ENCODE peak calls at places on chromosomes 16 and 17, in six cellular contexts. M is body of pancreas, E is GM23338, I is kidney, F is foreskin keratinocyte, Z is psoas muscle. V is an unnamed sample.

GRCh38 chr17:82664701-82665182 is 16.5 kb upstream of the WDR45B start:
- DNase-seq in M (no peak), E (no peak), Z (peak; percentile 4), I (no peak), F (no peak), V (no peak)

GRCh38 chr17:1533649-1534325 is 17.4 kb upstream of the INPP5K start:
- DNase-seq in Z (no peak), E (no peak), M (no peak), I (no peak), F (no peak), V (no peak)

GRCh38 chr16:75226550-75227360 is 8.0 kb downstream of the CTRB1 start:
- DNase-seq in E (peak; percentile 24), M (peak; percentile 80), Z (no peak), F (no peak), I (peak; percentile 69), V (no peak)

GRCh38 chr16:2468725-2469398 is 2.2 kb upstream of the NTN3 start:
- DNase-seq in E (peak; percentile 42), M (no peak), Z (no peak), F (no peak), I (peak; percentile 79), V (no peak)

GRCh38 chr17:82287849-82288601 is 14.5 kb upstream of the CSNK1D start:
- DNase-seq in F (no peak), M (peak; percentile 95), Z (peak; percentile 75), E (no peak), I (peak; percentile 96), V (no peak)

GRCh38 chr17:65594585-65594940 is 33.1 kb upstream of the AXIN2 start:
- DNase-seq in I (no peak), M (no peak), F (no peak), Z (no peak), E (no peak), V (no peak)

GRCh38 chr17:81519284-81520020 is 6.9 kb upstream of the ACTG1 start:
- DNase-seq in F (no peak), I (peak; percentile 94), M (peak; percentile 82), E (peak; percentile 78), Z (peak; percentile 52), V (peak; percentile 93)

GRCh38 chr17:63929860-63930766 is 2.0 kb downstream of the CD79B start:
- DNase-seq in E (peak; percentile 35), Z (no peak), M (no peak), F (peak; percentile 20), I (peak; percentile 71), V (peak; percentile 84)

GRCh38 chr16:85227262-85227923 is 115.1 kb upstream of the CIBAR2 start:
- DNase-seq in M (no peak), F (no peak), I (no peak), E (no peak), Z (no peak), V (no peak)

GRCh38 chr16:89581861-89582563 is 6.5 kb downstream of the CPNE7 start:
- DNase-seq in I (peak; percentile 92), M (no peak), F (no peak), E (no peak), Z (no peak), V (peak; percentile 68)

GRCh38 chr16:89042711-89043551 is 50.7 kb upstream of the ACSF3 start:
- DNase-seq in M (no peak), I (peak; percentile 51), Z (peak; percentile 11), E (no peak), F (no peak), V (peak; percentile 57)

GRCh38 chr16:29306953-29307597 is 99.4 kb downstream of the NPIPB11 start:
- DNase-seq in Z (no peak), F (peak; percentile 18), E (no peak), I (peak; percentile 49), M (no peak), V (no peak)

GRCh38 chr16:19882186-19882585 is 2.5 kb downstream of the GPRC5B start:
- DNase-seq in E (peak; percentile 91), Z (no peak), F (no peak), I (no peak), M (no peak), V (no peak)

GRCh38 chr17:57672205-57672632 is 72.9 kb downstream of the CCDC182 start:
- DNase-seq in E (no peak), F (peak; percentile 90), Z (no peak), I (no peak), M (no peak), V (peak; percentile 50)

GRCh38 chr17:57668332-57668731 is 76.8 kb downstream of the CCDC182 start:
- DNase-seq in E (no peak), F (no peak), I (no peak), Z (no peak), M (no peak), V (peak; percentile 27)

GRCh38 chr17:57670769-57671545 is 74.1 kb downstream of the CCDC182 start:
- DNase-seq in E (no peak), I (no peak), F (no peak), M (no peak), Z (no peak), V (peak; percentile 45)

GRCh38 chr17:57671546-57672204 is 73.4 kb downstream of the CCDC182 start:
- DNase-seq in E (peak; percentile 95), Z (peak; percentile 70), M (peak; percentile 68), I (peak; percentile 89), F (no peak), V (peak; percentile 91)

DNA sequence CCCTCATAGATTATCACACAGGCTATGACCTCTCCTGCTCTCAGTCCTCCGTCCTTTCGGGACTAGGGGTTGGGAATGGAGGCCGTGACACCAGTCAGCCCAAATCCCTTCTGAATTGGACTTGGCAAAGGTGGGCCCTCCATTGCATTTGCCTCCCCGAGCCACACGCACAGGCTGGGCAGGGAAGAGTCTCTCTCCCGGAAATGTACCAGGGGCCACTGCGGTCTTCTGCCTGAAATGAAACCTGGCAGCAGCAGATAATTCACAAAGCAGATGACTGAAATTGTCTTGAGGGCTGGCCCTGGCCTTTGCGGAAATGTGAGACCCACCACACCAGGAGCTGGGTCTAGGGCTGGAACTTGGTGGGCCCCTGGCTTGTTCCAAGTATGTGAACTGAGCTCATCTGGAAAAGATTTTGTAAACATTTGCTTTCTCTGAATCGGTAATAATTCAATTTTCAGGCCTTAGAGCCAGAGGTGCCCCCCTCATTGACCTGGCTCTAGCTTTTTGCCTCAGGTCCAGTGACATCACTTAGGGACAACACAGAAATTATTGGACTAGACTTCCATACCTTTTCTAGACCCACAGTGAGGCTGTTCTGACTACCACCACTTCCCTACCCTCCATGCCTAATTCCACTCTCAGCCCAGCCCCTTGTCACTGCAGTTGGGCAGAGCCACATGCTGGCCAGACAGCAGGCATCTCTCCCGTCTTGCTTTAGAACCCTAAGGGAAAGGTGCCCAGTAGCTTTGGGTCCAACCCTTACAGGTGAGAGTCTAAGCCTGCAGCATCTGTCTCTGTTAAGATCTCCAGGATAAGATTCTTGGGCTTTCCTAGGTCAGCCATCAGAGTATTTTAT is 75.2 kb downstream of the CCDC182 start:
- DNase-seq in I (no peak), E (no peak), F (no peak), M (no peak), Z (no peak), V (peak; percentile 47)
- H3K4me1 ChIP-seq in I (peaks cover 16% of the 10 kb centered on the region), E (peaks cover 15% of the 10 kb centered on the region), F (peaks cover 13% of the 10 kb centered on the region), M (peaks cover 6% of the 10 kb centered on the region), Z (no peaks in the 10 kb centered on the region), V (peaks cover 46% of the 10 kb centered on the region)

GRCh38 chr16:31200821-31201510 is 1.6 kb downstream of the PYCARD start:
- DNase-seq in M (no peak), F (no peak), E (no peak), I (no peak), Z (no peak), V (peak; percentile 74)
- TF ChIP-seq CTCF in M (no peak), F (peak; percentile 30), E (no peak), I (no peak), Z (no peak), V (no peak)

DNA sequence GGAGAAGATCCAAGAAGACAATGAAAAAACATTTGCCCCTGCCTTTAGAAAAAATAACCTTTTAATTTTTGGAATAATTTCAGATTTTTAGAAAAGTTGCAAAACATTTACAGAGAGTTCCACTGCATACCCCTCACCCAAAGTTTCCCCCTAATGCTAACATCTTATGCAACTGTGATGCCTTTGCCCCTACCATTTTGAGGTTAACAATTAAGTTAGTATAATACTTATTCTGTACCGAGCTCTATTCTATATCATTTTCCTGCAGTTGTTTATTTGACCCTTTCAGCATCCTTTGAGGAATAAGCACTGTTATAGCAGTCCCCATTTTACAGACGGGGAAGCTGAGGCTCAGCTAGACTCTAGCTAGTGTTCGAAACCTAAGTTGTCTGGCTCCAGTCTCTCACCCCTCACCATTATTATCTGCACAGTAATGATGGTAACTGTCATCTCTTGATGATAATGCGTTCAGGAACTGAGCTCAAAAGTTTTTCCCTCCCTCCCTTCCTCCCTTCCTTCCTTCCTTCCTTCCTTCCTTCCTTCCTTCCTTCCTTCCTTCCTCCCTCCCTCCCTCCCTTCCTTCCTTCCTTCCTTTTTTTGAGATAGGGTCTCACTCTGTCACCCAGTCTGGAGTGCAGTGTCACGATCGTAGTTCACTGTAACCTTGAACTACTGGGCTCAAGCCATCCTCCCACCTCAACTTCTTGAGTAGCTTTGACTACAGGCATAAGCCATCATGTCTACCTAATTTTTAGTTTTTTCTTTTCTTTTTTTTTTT is 66.6 kb downstream of the PRKCB start:
- DNase-seq in Z (no peak), M (no peak), I (no peak), E (no peak), F (no peak), V (no peak)
- H3K4me1 ChIP-seq in Z (no peaks in the 10 kb centered on the region), M (no peaks in the 10 kb centered on the region), I (no peaks in the 10 kb centered on the region), E (peaks cover 13% of the 10 kb centered on the region), F (no peaks in the 10 kb centered on the region), V (peaks cover 30% of the 10 kb centered on the region)

GRCh38 chr16:57720142-57720575 is 15.4 kb upstream of the KATNB1 start:
- DNase-seq in E (peak; percentile 62), Z (no peak), F (no peak), M (peak; percentile 84), I (no peak), V (peak; percentile 88)
- TF ChIP-seq CTCF in E (peak; percentile 80), Z (peak; percentile 36), F (peak; percentile 69), M (peak; percentile 62), I (peak; percentile 66), V (peak; percentile 76)

GRCh38 chr17:57914274-57915147 is 40.7 kb downstream of the CUEDC1 start:
- DNase-seq in F (no peak), E (no peak), Z (no peak), I (no peak), M (no peak), V (no peak)

GRCh38 chr17:57916925-57917858 is 38.0 kb downstream of the CUEDC1 start:
- DNase-seq in M (no peak), F (no peak), E (no peak), Z (no peak), I (no peak), V (no peak)

GRCh38 chr17:57915532-57915931 is 39.7 kb downstream of the CUEDC1 start:
- DNase-seq in I (no peak), E (no peak), Z (no peak), F (no peak), M (no peak), V (no peak)

GRCh38 chr17:57918017-57918895 is 37.0 kb downstream of the CUEDC1 start:
- DNase-seq in F (no peak), I (no peak), Z (no peak), E (no peak), M (no peak), V (no peak)

GRCh38 chr17:57915980-57916757 is 39.0 kb downstream of the CUEDC1 start:
- DNase-seq in Z (no peak), E (peak; percentile 83), I (no peak), M (no peak), F (no peak), V (no peak)
- H3K4me1 ChIP-seq in Z (peaks cover 81% of the 10 kb centered on the region), E (peaks cover 36% of the 10 kb centered on the region), I (peaks cover 40% of the 10 kb centered on the region), M (peaks cover 73% of the 10 kb centered on the region), F (peaks cover 18% of the 10 kb centered on the region), V (no peaks in the 10 kb centered on the region)

GRCh38 chr17:21210411-21211076 is 3.4 kb downstream of the TMEM11 start:
- DNase-seq in Z (no peak), F (no peak), E (no peak), M (no peak), I (no peak), V (no peak)
- TF ChIP-seq CTCF in Z (no peak), F (no peak), E (no peak), M (no peak), I (no peak), V (no peak)

V was measured in spleen.